ENCODE peak calls at places on chromosomes 2 and 18, in four cellular contexts. F, Q, C and W are unnamed samples.

GRCh38 chr2:179049546-179050311 is at the start of gene CCDC141:
- DNase-seq in C (peak), Q (no peak), F (peak), W (no peak)

GRCh38 chr2:163736433-163737168 is 793 bp upstream of the FIGN start:
- DNase-seq in F (peak), C (no peak), Q (no peak), W (peak)

GRCh38 chr18:37254973-37255372 is 310.6 kb downstream of the CELF4 start:
- DNase-seq in Q (no peak), C (no peak), F (no peak), W (no peak)

GRCh38 chr2:137023205-137023604 is 257.9 kb downstream of the THSD7B start:
- DNase-seq in Q (no peak), C (no peak), F (no peak), W (no peak)

GRCh38 chr2:29278964-29279363 is 163.7 kb downstream of the CLIP4 start:
- DNase-seq in F (no peak), C (no peak), Q (no peak), W (no peak)

GRCh38 chr18:26908906-26909305 is 43.4 kb upstream of the AQP4 start:
- DNase-seq in C (no peak), F (no peak), Q (no peak), W (no peak)

GRCh38 chr18:70384181-70384790 is 95.4 kb downstream of the SOCS6 start:
- DNase-seq in C (no peak), Q (peak), F (peak), W (no peak)

GRCh38 chr2:73081181-73081671 is 9.7 kb upstream of the SFXN5 start:
- DNase-seq in C (no peak), Q (no peak), F (no peak), W (peak)

GRCh38 chr18:7645756-7646155 is 78.6 kb downstream of the PTPRM start:
- DNase-seq in Q (no peak), C (no peak), F (no peak), W (no peak)

GRCh38 chr18:80200171-80200931 is 47.0 kb downstream of the PARD6G start:
- DNase-seq in F (no peak), Q (no peak), C (no peak), W (peak)

GRCh38 chr2:72762276-72762675 is 63.6 kb downstream of the EXOC6B start:
- DNase-seq in C (no peak), Q (no peak), F (no peak), W (no peak)

GRCh38 chr2:139825726-139826125 is 1045.5 kb upstream of the NXPH2 start:
- DNase-seq in Q (no peak), F (no peak), C (no peak), W (no peak)

GRCh38 chr2:128500136-128500800 is 181.6 kb upstream of the HS6ST1 start:
- DNase-seq in F (no peak), C (peak), Q (no peak), W (no peak)

GRCh38 chr2:152861349-152861942 is 143.0 kb downstream of the ARL6IP6 start:
- DNase-seq in Q (no peak), F (peak), C (peak), W (peak)

GRCh38 chr2:147450661-147451060 is 394.2 kb upstream of the ACVR2A start:
- DNase-seq in Q (no peak), F (no peak), C (no peak), W (no peak)

GRCh38 chr18:54440292-54440691 is 82.6 kb downstream of the C18orf54 start:
- DNase-seq in Q (no peak), C (no peak), F (no peak), W (no peak)

GRCh38 chr2:46816151-46816845 is 99.3 kb downstream of the MCFD2 start:
- DNase-seq in C (no peak), F (no peak), Q (no peak), W (no peak)

GRCh38 chr2:176753752-176754474 is 458.7 kb upstream of the HNRNPA3 start:
- DNase-seq in C (peak), Q (peak), F (no peak), W (no peak)

GRCh38 chr18:57433492-57434176 is 1.5 kb upstream of the ONECUT2 start:
- DNase-seq in Q (no peak), F (no peak), C (no peak), W (no peak)

GRCh38 chr2:65430515-65431416 is 1.6 kb downstream of the SPRED2 start:
- DNase-seq in C (peak), Q (no peak), F (peak), W (peak)

GRCh38 chr18:47863041-47863440 is 67.4 kb downstream of the SMAD2 start:
- DNase-seq in C (no peak), Q (no peak), F (peak), W (no peak)

GRCh38 chr2:214543386-214543955 is 132.6 kb downstream of the VWC2L start:
- DNase-seq in Q (peak), C (no peak), F (no peak), W (no peak)

GRCh38 chr2:68819556-68819955 is 51.6 kb downstream of the BMP10 start:
- DNase-seq in Q (no peak), F (no peak), C (no peak), W (no peak)

GRCh38 chr2:227933891-227934290 is 62.5 kb downstream of the DAW1 start:
- DNase-seq in F (no peak), Q (no peak), C (no peak), W (no peak)

GRCh38 chr2:18214936-18215335 is 336.5 kb downstream of the KCNS3 start:
- DNase-seq in F (no peak), C (no peak), Q (no peak), W (no peak)

GRCh38 chr2:188937228-188938220 is 36.6 kb upstream of the COL3A1 start:
- DNase-seq in Q (peak), C (no peak), F (peak), W (no peak)

GRCh38 chr2:18411571-18411970 is 148.9 kb downstream of the RDH14 start:
- DNase-seq in F (no peak), C (no peak), Q (no peak), W (no peak)

GRCh38 chr18:57004366-57005121 is 142.3 kb upstream of the BOD1L2 start:
- DNase-seq in Q (no peak), F (peak), C (no peak), W (no peak)

GRCh38 chr2:218400930-218401833 is 1.5 kb downstream of the CTDSP1 start:
- DNase-seq in F (no peak), C (no peak), Q (no peak), W (peak)

GRCh38 chr18:38940863-38941531 is 1375.4 kb upstream of the CELF4 start:
- DNase-seq in F (peak), C (peak), Q (peak), W (no peak)

GRCh38 chr2:40874380-40874779 is 422.5 kb upstream of the SLC8A1 start:
- DNase-seq in C (no peak), F (no peak), Q (no peak), W (no peak)

GRCh38 chr2:2238726-2239269 is 92.3 kb downstream of the MYT1L start:
- DNase-seq in Q (no peak), F (no peak), C (no peak), W (no peak)
- H3K4me3 ChIP-seq in Q (no peak), F (no peak), C (no peak), W (no peak)

GRCh38 chr18:21742323-21742687 is 1.7 kb downstream of the MIB1 start:
- DNase-seq in Q (no peak), C (peak), F (no peak), W (no peak)
- H3K4me3 ChIP-seq in Q (peak), C (peak), F (peak), W (peak)

GRCh38 chr18:12287684-12288405 is 20.2 kb upstream of the TUBB6 start:
- DNase-seq in Q (peak), C (no peak), F (peak), W (peak)

GRCh38 chr18:12288406-12288762 is 19.7 kb upstream of the TUBB6 start:
- DNase-seq in Q (no peak), C (no peak), F (no peak), W (no peak)

GRCh38 chr18:12290086-12290485 is 18.0 kb upstream of the TUBB6 start:
- DNase-seq in C (no peak), F (no peak), Q (no peak), W (no peak)

GRCh38 chr18:12283666-12284065 is 24.4 kb upstream of the TUBB6 start:
- DNase-seq in Q (no peak), C (no peak), F (no peak), W (no peak)

DNA sequence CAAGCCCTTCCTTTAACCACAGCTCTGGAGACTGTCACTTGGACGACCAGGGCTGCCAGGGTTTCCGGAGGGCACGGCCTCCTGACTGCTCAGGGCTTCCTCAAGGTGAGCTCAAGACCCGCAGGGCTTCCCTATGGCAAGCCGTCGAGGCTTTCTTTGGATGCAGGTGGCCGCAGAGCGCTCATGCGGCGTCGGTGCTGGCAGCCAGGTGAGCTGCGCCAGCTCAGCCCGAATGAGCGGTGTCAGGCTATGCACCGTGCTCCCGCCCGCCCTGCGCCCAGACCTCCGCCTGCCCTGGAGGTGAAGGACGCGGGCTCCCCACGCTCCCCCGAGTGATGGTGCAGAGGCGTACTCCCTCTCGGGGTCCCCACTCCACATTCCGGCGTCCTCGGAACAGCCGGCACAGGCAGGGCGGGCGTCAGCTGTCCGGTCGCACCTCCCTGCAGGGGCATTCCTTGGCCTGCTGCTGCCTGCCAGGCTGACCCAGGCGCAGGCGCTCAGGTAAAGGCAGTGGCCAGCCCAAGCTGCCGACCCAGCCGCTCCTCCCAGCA is 20.8 kb upstream of the TUBB6 start:
- DNase-seq in C (no peak), F (no peak), Q (no peak), W (no peak)
- H3K4me3 ChIP-seq in C (no peak), F (peak), Q (peak), W (peak)

GRCh38 chr2:156322103-156322671 is 10.3 kb downstream of the NR4A2 start:
- DNase-seq in Q (no peak), F (no peak), C (no peak), W (no peak)

GRCh38 chr2:156325671-156326385 is 6.7 kb downstream of the NR4A2 start:
- DNase-seq in F (no peak), C (no peak), Q (no peak), W (no peak)

GRCh38 chr2:156321243-156321904 is 11.1 kb downstream of the NR4A2 start:
- DNase-seq in C (no peak), F (no peak), Q (no peak), W (no peak)

GRCh38 chr2:156322681-156323211 is 9.8 kb downstream of the NR4A2 start:
- DNase-seq in C (no peak), F (no peak), Q (no peak), W (no peak)

GRCh38 chr2:156323754-156324153 is 8.8 kb downstream of the NR4A2 start:
- DNase-seq in Q (no peak), C (no peak), F (no peak), W (no peak)
- H3K4me3 ChIP-seq in Q (no peak), C (no peak), F (no peak), W (no peak)

GRCh38 chr2:50547521-50547920 is 484.4 kb downstream of the NRXN1 start:
- DNase-seq in F (no peak), C (no peak), Q (peak), W (no peak)

GRCh38 chr2:50546790-50547189 is 485.1 kb downstream of the NRXN1 start:
- DNase-seq in F (no peak), C (no peak), Q (peak), W (no peak)

GRCh38 chr2:50551868-50552267 is 480.1 kb downstream of the NRXN1 start:
- DNase-seq in F (no peak), Q (no peak), C (no peak), W (no peak)

GRCh38 chr2:50556934-50557575 is 474.9 kb downstream of the NRXN1 start:
- DNase-seq in F (peak), Q (peak), C (no peak), W (no peak)

DNA sequence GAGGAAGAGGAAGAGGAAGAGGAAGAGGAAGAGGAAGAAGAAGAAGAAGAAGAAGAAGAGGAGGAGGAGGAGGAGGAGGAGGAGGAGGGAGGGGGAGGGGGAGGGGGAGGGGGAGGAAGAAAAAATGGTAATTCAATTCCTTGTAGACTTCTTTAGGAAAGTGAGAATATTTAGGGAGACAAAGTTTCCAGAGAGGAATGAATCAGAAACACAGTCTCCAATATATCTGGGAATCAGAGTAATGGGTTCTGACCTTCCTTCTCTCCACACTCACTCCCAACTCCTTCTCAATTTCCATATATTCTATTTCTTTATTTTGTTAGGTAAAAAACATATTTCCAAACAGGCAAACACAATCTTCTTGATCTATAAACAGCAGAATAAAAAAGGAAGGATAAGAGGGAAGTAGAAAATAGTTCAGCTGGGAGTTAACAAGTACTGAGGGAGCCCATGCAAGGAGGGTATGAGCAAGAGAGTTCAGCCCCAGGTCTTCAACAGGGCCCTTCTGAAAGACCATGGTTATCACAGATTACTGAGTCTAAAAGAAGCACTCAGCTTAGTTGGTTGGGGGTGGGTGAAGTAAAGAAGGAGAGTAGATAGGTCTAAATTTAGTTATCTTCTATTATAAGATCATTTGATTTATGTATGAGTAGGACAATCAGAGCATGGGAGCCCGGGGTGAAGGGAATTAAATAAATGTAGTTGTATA is 480.8 kb downstream of the NRXN1 start:
- DNase-seq in C (no peak), F (no peak), Q (no peak), W (no peak)
- H3K4me3 ChIP-seq in C (no peak), F (no peak), Q (no peak), W (no peak)

DNA sequence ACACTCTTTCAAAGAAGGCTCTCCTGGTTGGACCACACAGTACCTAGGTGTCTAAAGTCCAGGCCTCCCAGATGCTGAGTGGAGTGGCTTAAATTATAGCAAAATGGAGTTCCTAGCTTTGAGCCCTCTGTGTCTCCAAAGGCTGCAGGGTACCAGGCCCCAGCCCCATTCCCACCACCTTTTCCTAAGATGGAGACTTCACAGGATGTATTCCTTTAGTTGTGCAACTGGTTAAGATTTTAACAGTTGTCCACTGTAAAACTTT is 4.9 kb downstream of the SMAD7 start:
- DNase-seq in F (no peak), C (no peak), Q (no peak), W (no peak)
- H3K4me3 ChIP-seq in F (no peak), C (peak), Q (no peak), W (no peak)

GRCh38 chr2:215626063-215626462 is 190.2 kb upstream of the FN1 start:
- DNase-seq in F (no peak), C (no peak), Q (no peak), W (no peak)
- H3K4me3 ChIP-seq in F (no peak), C (no peak), Q (no peak), W (no peak)